ENCODE peak calls at places on chromosomes 16 and 17, in eight cellular contexts. C is AG04450, O is heart left ventricle, X is prostate gland, T is left lung, Z is body of pancreas, R is lung, A is sigmoid colon. N is an unnamed sample.

GRCh38 chr16:6099102-6099501 is 1001.5 kb upstream of the EEF2KMT start:
- DNase-seq in T (no peak), A (no peak), R (no peak), Z (no peak), O (no peak), X (no peak), C (no peak), N (no peak)

GRCh38 chr17:37797206-37797605 is 52.3 kb upstream of the HNF1B start:
- DNase-seq in Z (no peak), O (no peak), A (no peak), T (no peak), R (no peak), X (no peak), C (no peak), N (no peak)

GRCh38 chr16:14455577-14455976 is 174.5 kb downstream of the PARN start:
- DNase-seq in R (no peak), C (no peak), Z (no peak), T (no peak), A (no peak), O (no peak), X (no peak), N (no peak)

GRCh38 chr16:25051446-25052160 is 36.4 kb upstream of the ARHGAP17 start:
- DNase-seq in T (no peak), X (no peak), R (no peak), A (no peak), Z (no peak), O (peak; percentile 43), C (no peak), N (no peak)

GRCh38 chr17:17363638-17364337 is 60.6 kb downstream of the NT5M start:
- DNase-seq in C (no peak), T (peak; percentile 73), A (peak; percentile 44), O (no peak), R (peak; percentile 58), X (no peak), Z (no peak), N (peak; percentile 61)

GRCh38 chr16:65684230-65684629 is 562.4 kb upstream of the CDH11 start:
- DNase-seq in Z (no peak), C (no peak), T (no peak), X (no peak), O (no peak), R (no peak), A (no peak), N (no peak)

GRCh38 chr17:81553616-81554181 is 1.5 kb upstream of the FAAP100 start:
- DNase-seq in A (no peak), R (no peak), Z (peak; percentile 44), O (no peak), X (no peak), T (no peak), C (peak; percentile 92), N (no peak)

GRCh38 chr16:17080105-17080504 is 390.7 kb downstream of the XYLT1 start:
- DNase-seq in R (no peak), O (no peak), T (no peak), X (no peak), C (no peak), A (no peak), Z (no peak), N (no peak)

GRCh38 chr17:66317629-66318028 is 15.2 kb downstream of the PRKCA start:
- DNase-seq in O (no peak), X (no peak), C (no peak), R (no peak), T (no peak), Z (no peak), A (no peak), N (no peak)

DNA sequence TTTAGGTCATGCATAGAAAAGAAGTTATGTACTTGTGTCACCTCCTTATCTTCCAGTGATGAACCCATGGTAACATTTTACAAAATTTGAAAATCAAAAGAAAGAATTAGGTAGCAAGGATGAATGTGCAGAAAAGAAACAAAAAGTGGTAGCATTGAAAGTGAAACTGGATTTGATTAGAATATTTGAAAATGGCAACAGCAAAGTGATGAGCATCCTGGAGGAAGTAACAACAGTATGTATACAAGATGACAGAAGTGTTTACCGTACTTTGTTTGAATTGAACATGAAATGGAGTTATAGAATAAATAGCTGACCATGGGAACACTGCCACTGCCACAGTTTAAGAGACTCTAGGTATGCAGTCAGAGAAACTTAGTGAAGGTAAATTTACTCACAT is 1313.1 kb downstream of the CDH11 start:
- DNase-seq in O (no peak), C (no peak), Z (no peak), A (no peak), R (no peak), X (no peak), T (no peak), N (no peak)
- H3K4me3 ChIP-seq in O (no peak overlapping the region), C (no peak overlapping the region), Z (no peak overlapping the region), A (no peak overlapping the region), R (no peak overlapping the region), X (no peak overlapping the region), T (no peak overlapping the region), N (no peak overlapping the region)

DNA sequence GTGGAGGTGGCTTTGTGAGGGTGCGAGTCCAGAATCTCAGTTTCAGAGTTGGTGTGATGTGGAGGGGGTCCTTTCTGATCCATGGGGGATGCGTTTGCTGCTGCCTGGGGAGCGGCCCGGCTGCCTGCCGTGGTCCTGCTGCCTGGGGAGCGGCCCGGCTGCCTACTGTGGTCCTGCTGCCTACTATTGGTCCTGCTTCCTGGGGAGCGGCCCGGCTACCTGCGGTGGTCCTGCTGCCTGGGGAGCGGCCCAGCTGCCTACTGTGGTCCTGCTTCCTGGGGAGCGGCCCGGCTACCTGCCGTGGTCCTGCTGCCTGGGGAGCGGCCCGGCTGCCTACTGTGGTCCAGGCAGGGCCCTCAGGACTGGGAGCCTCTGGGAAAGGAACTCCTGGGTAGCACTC is 61.5 kb upstream of the ZNF750 start:
- DNase-seq in X (no peak), Z (no peak), T (no peak), O (no peak), R (no peak), A (no peak), C (no peak), N (no peak)
- H3K27ac ChIP-seq in X (no peak overlapping the region), Z (no peak overlapping the region), T (no peak overlapping the region), O (no peak overlapping the region), R (no peak overlapping the region), A (no peak overlapping the region), C (no peak overlapping the region), N (no peak overlapping the region)

GRCh38 chr17:27332052-27332403 is 38.1 kb downstream of the WSB1 start:
- DNase-seq in R (no peak), O (no peak), C (no peak), A (no peak), X (no peak), T (no peak), Z (no peak), N (no peak)
- H3K4me3 ChIP-seq in R (no peak overlapping the region), O (no peak overlapping the region), C (no peak overlapping the region), A (no peak overlapping the region), X (no peak overlapping the region), T (no peak overlapping the region), Z (no peak overlapping the region), N (no peak overlapping the region)

GRCh38 chr16:66899310-66899944 is 19.1 kb downstream of the PDP2 start:
- DNase-seq in X (no peak), Z (no peak), O (no peak), A (no peak), C (no peak), T (no peak), R (no peak), N (no peak)
- H3K27ac ChIP-seq in X (peak overlapping the region; percentile 54), Z (peak overlapping the region; percentile 30), O (peak overlapping the region; percentile 98), A (peak overlapping the region; percentile 84), C (peak overlapping the region; percentile 69), T (no peak overlapping the region), R (peak overlapping the region; percentile 81), N (peak overlapping the region; percentile 92)

DNA sequence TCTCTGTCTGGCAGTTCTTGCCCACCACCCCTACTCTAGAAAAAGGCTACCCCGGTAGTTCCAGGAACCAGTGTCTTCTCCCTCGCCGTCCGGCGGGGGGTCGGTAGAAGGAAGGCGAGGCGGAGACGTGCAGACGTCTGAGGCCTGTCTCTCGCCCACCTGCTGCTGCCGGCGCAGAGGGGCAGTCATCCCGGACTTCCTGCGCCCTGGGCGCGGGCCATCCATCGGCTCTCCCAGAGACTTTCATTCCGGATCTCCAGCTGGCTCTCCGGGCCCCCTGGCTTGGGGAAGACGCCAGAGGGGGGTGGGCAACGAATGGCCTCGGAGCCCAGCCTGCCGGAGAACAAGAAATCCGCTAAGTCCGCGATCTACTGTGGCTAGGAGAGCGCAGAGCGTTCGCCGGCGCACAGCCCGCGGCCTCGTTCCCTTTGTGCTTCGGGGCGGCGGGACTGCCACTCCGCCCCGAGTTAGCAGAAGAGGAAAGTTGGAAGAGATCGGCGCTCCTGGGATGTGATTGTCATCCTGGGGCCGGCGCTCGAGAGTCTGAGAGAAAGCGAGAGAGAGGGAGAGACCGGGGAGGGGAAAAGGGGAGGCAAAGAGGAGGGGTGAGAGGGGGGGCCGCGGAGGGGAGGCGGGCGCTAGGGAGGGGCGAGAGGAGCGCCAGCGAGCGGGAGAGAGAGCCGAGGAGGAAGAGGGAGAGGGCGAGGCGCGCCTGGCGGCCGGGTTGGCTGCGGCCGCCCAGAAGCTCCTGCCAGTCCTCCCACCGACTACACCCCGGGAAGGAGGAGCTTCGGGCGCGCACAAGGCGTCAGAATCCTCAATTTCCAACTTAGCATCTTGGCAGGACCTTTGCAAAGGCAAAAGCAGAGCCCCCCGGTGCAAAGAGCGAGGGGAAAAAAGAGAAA is at the start of gene IRX5:
- DNase-seq in O (peak; percentile 93), R (peak; percentile 93), X (peak; percentile 96), A (peak; percentile 83), C (no peak), Z (peak; percentile 83), T (peak; percentile 92), N (peak; percentile 94)
- H3K4me3 ChIP-seq in O (peak within 1 kb of the TSS; percentile 78), R (peak within 1 kb of the TSS; percentile 76), X (peak within 1 kb of the TSS; percentile 80), A (peak within 1 kb of the TSS; percentile 51), C (peak within 1 kb of the TSS; percentile 51), Z (peak within 1 kb of the TSS; percentile 52), T (peak within 1 kb of the TSS; percentile 52), N (peak within 1 kb of the TSS; percentile 82)

GRCh38 chr17:60079401-60079861 is 710 bp upstream of the HEATR6 start:
- DNase-seq in T (no peak), Z (peak; percentile 14), O (no peak), A (no peak), R (no peak), C (no peak), X (no peak), N (no peak)

GRCh38 chr17:60077672-60078519 is 825 bp downstream of the HEATR6 start:
- DNase-seq in Z (no peak), C (no peak), T (no peak), R (no peak), X (no peak), O (no peak), A (no peak), N (no peak)

GRCh38 chr17:60077226-60077625 is 1.5 kb downstream of the HEATR6 start:
- DNase-seq in X (no peak), A (no peak), T (no peak), C (no peak), Z (no peak), O (no peak), R (no peak), N (no peak)

GRCh38 chr17:60082946-60083471 is 4.3 kb upstream of the HEATR6 start:
- DNase-seq in A (no peak), X (no peak), Z (no peak), C (no peak), T (no peak), O (no peak), R (no peak), N (no peak)

DNA sequence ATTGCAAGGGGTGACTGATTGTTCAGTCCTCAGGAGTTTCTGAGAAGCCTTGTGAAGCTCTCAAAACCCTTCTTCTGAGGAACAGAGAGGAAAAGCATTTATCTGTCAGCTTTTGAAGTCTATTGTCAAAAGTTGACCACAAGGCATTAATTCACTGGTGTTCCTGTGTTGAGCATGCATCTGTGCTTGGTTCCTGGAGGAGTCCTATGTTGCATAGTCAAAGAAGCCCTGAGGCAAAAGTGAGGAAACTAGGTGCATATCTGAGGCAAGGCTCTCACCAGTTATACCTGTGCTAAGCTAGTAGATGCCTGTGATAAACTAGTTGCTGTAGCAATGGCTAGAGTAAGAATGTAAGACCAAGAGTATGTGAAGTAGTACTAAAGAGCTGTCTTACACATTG is 1.8 kb upstream of the HEATR6 start:
- DNase-seq in A (no peak), T (no peak), Z (no peak), C (no peak), O (no peak), X (no peak), R (no peak), N (no peak)
- H3K27ac ChIP-seq in A (no peak overlapping the region), T (no peak overlapping the region), Z (no peak overlapping the region), C (no peak overlapping the region), O (no peak overlapping the region), X (no peak overlapping the region), R (no peak overlapping the region), N (no peak overlapping the region)